ENCODE peak calls at places on chromosomes 12 and 14, in ten cellular contexts. Q is heart left ventricle, I is AG04450, V is stomach, D is HL-60, X is fibroblast of lung, N is neural progenitor cell, T is colonic mucosa, M is AG09309, A is transverse colon. Y is an unnamed sample.
A peak's percentile ranks its signal among the peaks of the same experiment; 100 is the strongest.

GRCh38 chr14:52112336-52113018 is 43.6 kb upstream of the NID2 start:
- DNase-seq in Q (no peak), I (no peak), V (no peak), D (no peak), X (peak; percentile 76), N (no peak), T (no peak), M (no peak), A (no peak), Y (no peak)

GRCh38 chr12:42873401-42873800 is 283.9 kb upstream of the PRICKLE1 start:
- DNase-seq in Q (no peak), I (no peak), V (no peak), D (no peak), X (peak; percentile 77), N (no peak), T (no peak), M (no peak), A (no peak), Y (no peak)

GRCh38 chr14:103679351-103679750 is 35.9 kb downstream of the XRCC3 start:
- DNase-seq in Q (peak; percentile 36), I (no peak), V (peak; percentile 40), D (peak; percentile 80), X (no peak), N (peak; percentile 51), T (peak; percentile 38), M (no peak), A (peak; percentile 51), Y (no peak)

GRCh38 chr12:53867216-53868012 is 71.2 kb upstream of the HOXC13 start:
- DNase-seq in Q (no peak), I (no peak), V (no peak), D (no peak), X (no peak), N (peak; percentile 26), T (no peak), M (no peak), A (no peak), Y (no peak)

GRCh38 chr14:21057803-21058675 is at the start of gene RNASE8:
- DNase-seq in Q (no peak), I (no peak), V (no peak), D (no peak), X (peak; percentile 66), N (no peak), T (peak; percentile 36), M (no peak), A (no peak), Y (no peak)

GRCh38 chr14:38357557-38357956 is 101.7 kb upstream of the CLEC14A start:
- DNase-seq in Q (no peak), I (peak; percentile 65), V (no peak), D (no peak), X (peak; percentile 87), N (no peak), T (no peak), M (peak; percentile 63), A (no peak), Y (peak; percentile 7)

GRCh38 chr12:29780084-29780483 is 3.7 kb downstream of the TMTC1 start:
- DNase-seq in Q (no peak), I (no peak), V (no peak), D (no peak), X (no peak), N (no peak), T (no peak), M (no peak), A (no peak), Y (no peak)

GRCh38 chr14:101360045-101360931 is 201.0 kb upstream of the DIO3 start:
- DNase-seq in Q (peak; percentile 25), I (no peak), V (no peak), D (no peak), X (no peak), N (no peak), T (peak; percentile 58), M (no peak), A (peak; percentile 70), Y (no peak)

GRCh38 chr12:76274699-76275098 is 73.5 kb downstream of the BBS10 start:
- DNase-seq in Q (no peak), I (no peak), V (no peak), D (no peak), X (peak; percentile 97), N (no peak), T (no peak), M (no peak), A (no peak), Y (no peak)

GRCh38 chr12:92080390-92081285 is 65.0 kb downstream of the BTG1 start:
- DNase-seq in Q (no peak), I (no peak), V (no peak), D (no peak), X (peak; percentile 94), N (no peak), T (no peak), M (peak; percentile 97), A (no peak), Y (peak; percentile 78)

GRCh38 chr14:101708853-101709532 is 52.5 kb upstream of the PPP2R5C start:
- DNase-seq in Q (no peak), I (no peak), V (no peak), D (no peak), X (no peak), N (no peak), T (no peak), M (no peak), A (no peak), Y (no peak)

GRCh38 chr12:28223853-28224252 is 33.6 kb downstream of the CCDC91 start:
- DNase-seq in Q (no peak), I (no peak), V (no peak), D (no peak), X (no peak), N (no peak), T (no peak), M (no peak), A (no peak), Y (no peak)

GRCh38 chr14:36066636-36067035 is 109.9 kb downstream of the PTCSC3 start:
- DNase-seq in Q (no peak), I (no peak), V (no peak), D (no peak), X (no peak), N (no peak), T (no peak), M (no peak), A (no peak), Y (no peak)

GRCh38 chr12:31021809-31022492 is 51.7 kb upstream of the DDX11 start:
- DNase-seq in Q (no peak), I (no peak), V (no peak), D (no peak), X (peak; percentile 63), N (no peak), T (no peak), M (no peak), A (no peak), Y (no peak)
- TF ChIP-seq CTCF in Q (no peak), I (no peak), V (no peak), D (no peak), X (no peak), N (no peak), T (no peak), M (peak; percentile 5), A (no peak), Y (no peak)

GRCh38 chr14:91385227-91385626 is 32.4 kb downstream of the CCDC88C start:
- DNase-seq in Q (no peak), I (no peak), V (no peak), D (no peak), X (no peak), N (no peak), T (no peak), M (no peak), A (no peak), Y (no peak)
- H3K4me3 ChIP-seq in Q (no peak overlapping the region), I (no peak overlapping the region), V (no peak overlapping the region), D (no peak overlapping the region), X (no peak overlapping the region), N (no peak overlapping the region), T (no peak overlapping the region), M (no peak overlapping the region), A (no peak overlapping the region), Y (no peak overlapping the region)

DNA sequence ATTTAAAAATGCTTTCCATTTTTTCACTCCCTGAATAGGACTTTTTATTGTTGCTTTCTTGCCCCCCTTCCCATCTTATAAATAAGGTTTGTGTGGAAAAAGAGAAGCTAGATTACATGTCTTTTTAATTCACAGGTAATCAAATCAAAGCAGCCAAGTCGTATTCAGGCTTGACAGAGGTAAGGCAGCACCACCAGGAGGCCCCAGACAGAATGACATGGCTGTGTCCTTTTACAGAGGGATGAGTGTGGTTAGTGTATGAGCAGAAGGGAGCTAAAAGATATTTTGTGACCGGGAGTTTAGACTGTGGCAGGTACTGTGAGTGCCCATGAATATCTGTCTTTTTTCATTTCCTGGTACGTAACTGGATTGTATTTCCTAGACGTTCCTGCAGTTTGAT is 596.1 kb downstream of the ETNK1 start:
- DNase-seq in Q (no peak), I (no peak), V (no peak), D (no peak), X (no peak), N (peak; percentile 44), T (no peak), M (no peak), A (no peak), Y (no peak)
- TF ChIP-seq CTCF in Q (no peak), I (peak; percentile 33), V (no peak), D (no peak), X (peak; percentile 25), N (peak; percentile 62), T (no peak), M (no peak), A (no peak), Y (peak; percentile 33)

GRCh38 chr14:73888460-73888725 is 1.7 kb downstream of the ZNF410 start:
- DNase-seq in Q (no peak), I (no peak), V (no peak), D (peak; percentile 2), X (peak; percentile 32), N (no peak), T (no peak), M (no peak), A (no peak), Y (no peak)
- H3K4me3 ChIP-seq in Q (no peak overlapping the region), I (peak overlapping the region; percentile 90), V (no peak overlapping the region), D (peak overlapping the region; percentile 72), X (peak overlapping the region; percentile 67), N (peak overlapping the region; percentile 82), T (no peak overlapping the region), M (peak overlapping the region; percentile 77), A (no peak overlapping the region), Y (peak overlapping the region; percentile 1)